ENCODE peak calls at places on chromosomes 2 and 18, in ten cellular contexts. U, O, P, K, M, J, T, R, F and E are unnamed samples.

GRCh38 chr18:79399275-79400081 is 3.7 kb downstream of the NFATC1 start:
- DNase-seq in K (no peak), J (no peak), P (no peak), R (no peak), O (peak; percentile 69), T (no peak), F (no peak), U (peak; percentile 62), M (no peak), E (no peak)

GRCh38 chr18:38422216-38422615 is 856.6 kb upstream of the CELF4 start:
- DNase-seq in K (no peak), T (no peak), U (no peak), O (no peak), F (no peak), R (no peak), P (no peak), M (no peak), J (no peak), E (no peak)

GRCh38 chr2:9071032-9071431 is 67.5 kb upstream of the MBOAT2 start:
- DNase-seq in J (peak; percentile 33), O (no peak), R (peak; percentile 71), F (no peak), T (peak; percentile 55), P (peak; percentile 42), M (peak; percentile 86), K (no peak), U (no peak), E (no peak)

GRCh38 chr2:166765141-166765540 is 123.1 kb upstream of the XIRP2 start:
- DNase-seq in R (no peak), M (no peak), K (no peak), O (no peak), P (no peak), J (no peak), F (no peak), T (no peak), U (no peak), E (no peak)

GRCh38 chr2:95531254-95531771 is 46.8 kb upstream of the TRIM43B start:
- DNase-seq in R (no peak), F (no peak), J (no peak), K (no peak), U (no peak), O (no peak), M (no peak), P (no peak), T (no peak), E (no peak)

GRCh38 chr2:85680707-85681353 is 12.8 kb upstream of the SFTPB start:
- DNase-seq in K (no peak), M (no peak), J (no peak), T (no peak), O (peak; percentile 41), R (no peak), U (no peak), F (no peak), P (no peak), E (no peak)

GRCh38 chr18:29191263-29191662 is 1014.3 kb upstream of the CDH2 start:
- DNase-seq in M (peak; percentile 2), J (no peak), R (no peak), T (no peak), P (no peak), O (no peak), U (no peak), F (no peak), K (no peak), E (no peak)

GRCh38 chr2:201978988-201979387 is 54.7 kb upstream of the FZD7 start:
- DNase-seq in J (no peak), O (peak; percentile 25), F (no peak), T (no peak), R (no peak), U (no peak), P (no peak), M (no peak), K (no peak), E (no peak)

GRCh38 chr2:120735750-120736170 is at the start of gene GLI2:
- DNase-seq in O (peak; percentile 89), J (peak; percentile 70), K (no peak), F (peak; percentile 93), P (peak; percentile 65), T (peak; percentile 54), R (peak; percentile 62), U (peak; percentile 91), M (peak; percentile 61), E (no peak)

GRCh38 chr18:66168834-66169233 is 418.0 kb downstream of the CDH7 start:
- DNase-seq in K (no peak), R (no peak), T (no peak), O (no peak), U (no peak), J (no peak), M (no peak), F (no peak), P (no peak), E (no peak)

GRCh38 chr2:45935791-45936622 is 284.5 kb downstream of the PRKCE start:
- DNase-seq in T (peak; percentile 97), K (no peak), F (peak; percentile 98), U (peak; percentile 95), R (peak; percentile 88), P (peak; percentile 88), J (peak; percentile 85), O (peak; percentile 98), M (peak; percentile 95), E (peak; percentile 93)

GRCh38 chr18:46148810-46149209 is 44.6 kb downstream of the HAUS1 start:
- DNase-seq in U (no peak), F (no peak), T (no peak), K (no peak), P (peak; percentile 25), M (peak; percentile 31), J (peak; percentile 60), O (no peak), R (peak; percentile 72), E (peak; percentile 18)

GRCh38 chr2:32711219-32711618 is 83.4 kb downstream of the TTC27 start:
- DNase-seq in F (no peak), J (no peak), P (no peak), O (no peak), U (no peak), M (no peak), K (no peak), T (no peak), R (no peak), E (no peak)

GRCh38 chr2:42809876-42810125 is 17.4 kb upstream of the HAAO start:
- DNase-seq in R (peak; percentile 88), F (peak; percentile 95), U (peak; percentile 92), K (no peak), O (peak; percentile 95), M (peak; percentile 80), P (peak; percentile 86), T (peak; percentile 85), J (peak; percentile 84), E (no peak)

GRCh38 chr18:3044931-3045698 is 32.2 kb upstream of the LPIN2 start:
- DNase-seq in R (no peak), K (no peak), P (peak; percentile 86), J (peak; percentile 87), O (no peak), M (no peak), T (peak; percentile 83), U (no peak), F (no peak), E (no peak)

GRCh38 chr2:212548459-212548815 is 9.8 kb upstream of the ERBB4 start:
- DNase-seq in M (no peak), F (no peak), J (no peak), P (no peak), T (no peak), U (no peak), O (no peak), R (no peak), K (no peak), E (no peak)

GRCh38 chr18:58148954-58149471 is 105.0 kb downstream of the NEDD4L start:
- DNase-seq in J (peak; percentile 75), O (no peak), F (no peak), T (no peak), U (no peak), P (peak; percentile 32), K (peak; percentile 24), R (no peak), M (no peak), E (no peak)
- TF ChIP-seq EP300 in J (no peak), O (no peak), F (no peak), T (no peak), U (no peak), P (no peak), K (no peak), R (no peak), M (no peak), E (no peak)

DNA sequence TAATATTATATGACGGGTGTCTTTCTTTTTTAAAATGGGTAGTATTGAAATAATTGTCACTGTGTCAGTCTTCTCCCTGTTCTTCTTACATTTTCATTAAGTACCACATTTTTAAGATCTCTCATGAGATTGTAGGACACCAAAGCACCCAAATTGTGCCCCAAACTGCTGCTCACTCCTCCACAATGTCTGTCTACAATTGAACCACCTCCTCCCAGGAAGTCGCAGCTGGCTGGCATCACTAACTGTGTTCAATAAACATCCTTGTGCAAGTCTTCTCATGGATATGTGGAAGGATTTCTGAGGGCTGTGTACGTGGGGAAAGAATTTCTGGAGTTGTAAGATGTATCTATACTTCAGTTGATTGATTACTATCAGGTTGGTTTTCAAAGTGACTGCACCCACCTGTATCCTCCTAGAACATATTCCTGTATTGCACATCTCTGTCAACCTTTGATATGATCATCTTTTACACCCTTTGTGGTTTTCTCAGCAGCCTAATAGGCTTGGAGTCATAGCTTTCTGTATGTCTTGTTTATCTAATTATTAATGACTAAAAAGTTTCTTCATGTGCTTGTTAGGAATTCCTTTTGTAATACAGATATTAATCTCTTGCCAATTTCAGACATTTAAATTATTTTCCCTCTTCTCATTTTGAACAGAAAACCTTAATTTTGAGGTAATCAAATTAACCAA is 774.9 kb downstream of the RNF144A start:
- DNase-seq in F (peak; percentile 50), T (no peak), K (no peak), P (no peak), R (no peak), U (no peak), O (no peak), J (no peak), M (no peak), E (no peak)
- TF ChIP-seq EP300 in F (no peak), T (no peak), K (no peak), P (no peak), R (no peak), U (no peak), O (no peak), J (no peak), M (no peak), E (no peak)

DNA sequence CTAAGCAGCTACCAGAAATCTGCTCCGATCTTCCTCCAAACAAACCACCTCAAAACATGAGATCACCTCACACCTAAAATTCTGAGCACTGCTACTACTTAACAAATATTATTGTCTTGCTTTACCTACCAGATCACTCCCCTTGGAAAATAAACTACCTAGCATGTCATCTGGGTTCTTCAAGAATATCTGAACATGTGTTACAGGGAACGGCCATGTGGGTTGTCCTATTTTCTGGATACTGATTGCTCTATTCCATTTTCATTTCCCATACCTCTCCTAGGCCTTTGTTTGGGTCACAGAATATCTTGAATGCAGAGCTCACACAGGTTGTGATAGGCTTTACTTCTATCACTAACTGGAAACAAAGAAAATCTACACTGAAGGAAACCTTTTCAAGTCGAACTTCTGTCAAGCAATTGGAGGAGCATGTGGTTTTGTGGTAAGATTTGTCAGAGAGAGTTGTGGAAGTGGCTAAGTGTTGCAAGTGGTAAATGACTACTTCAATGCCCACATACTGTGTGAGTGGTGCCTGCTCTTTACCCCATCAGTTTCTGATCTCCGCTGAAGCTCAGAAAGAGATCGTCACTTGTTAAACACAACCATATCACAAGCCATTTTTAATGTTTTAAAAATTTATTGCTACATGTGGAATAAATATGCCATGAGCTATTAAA is 739.1 kb upstream of the ZEB2 start:
- DNase-seq in U (no peak), K (no peak), R (no peak), J (no peak), T (no peak), P (no peak), O (no peak), F (no peak), M (no peak), E (no peak)
- TF ChIP-seq EP300 in U (no peak), K (no peak), R (no peak), J (no peak), T (no peak), P (no peak), O (no peak), F (no peak), M (no peak), E (no peak)

GRCh38 chr2:16664052-16664731 is 1.4 kb downstream of the CYRIA start:
- DNase-seq in J (no peak), U (peak; percentile 64), K (no peak), T (peak; percentile 66), R (no peak), P (peak; percentile 48), M (no peak), O (peak; percentile 88), F (peak; percentile 91), E (no peak)
- TF ChIP-seq EP300 in J (no peak), U (no peak), K (no peak), T (no peak), R (no peak), P (no peak), M (no peak), O (no peak), F (no peak), E (no peak)